ENCODE peak calls at places on chromosomes 16 and 17, in ten cellular contexts. S is foreskin keratinocyte; F is Right ventricle myocardium superior; B is CD8-positive, alpha-beta T cell; R is PC-3; Y is effector memory CD8-positive, alpha-beta T cell; J is heart left ventricle; A is activated T-helper 17 cell treated with anti-CD3 and anti-CD28 coated beads, Interleukin-2, amount 50 U/mL, for 72 hours; H is memory B cell; T is GM23338. O is an unnamed sample.

GRCh38 chr16:4651842-4652241 is 27.2 kb downstream of the MGRN1 start:
- ATAC-seq in S (no peak), F (no peak), B (no peak), R (no peak), Y (no peak), J (no peak), A (no peak), H (peak), T (no peak), O (no peak)

GRCh38 chr17:75950850-75951554 is 10.2 kb upstream of the FBF1 start:
- ATAC-seq in S (no peak), F (no peak), B (no peak), R (no peak), Y (no peak), J (no peak), A (no peak), H (no peak), T (no peak), O (no peak)

GRCh38 chr17:27593232-27593856 is 37.6 kb upstream of the LGALS9 start:
- ATAC-seq in S (no peak), F (no peak), B (no peak), R (no peak), Y (no peak), J (no peak), A (no peak), H (no peak), T (peak), O (no peak)

GRCh38 chr17:72185571-72185970 is 64.8 kb downstream of the SOX9 start:
- ATAC-seq in S (no peak), F (peak), B (no peak), R (no peak), Y (no peak), J (peak), A (no peak), H (no peak), T (no peak), O (no peak)

GRCh38 chr17:62062313-62062712 is 2.8 kb downstream of the MED13 start:
- ATAC-seq in S (no peak), F (no peak), B (no peak), R (no peak), Y (no peak), J (no peak), A (no peak), H (no peak), T (no peak), O (no peak)

GRCh38 chr17:79114455-79115301 is 40.1 kb downstream of the ENGASE start:
- ATAC-seq in S (peak), F (peak), B (no peak), R (peak), Y (no peak), J (peak), A (no peak), H (no peak), T (peak), O (no peak)

GRCh38 chr16:87815567-87815966 is 49.8 kb upstream of the KLHDC4 start:
- ATAC-seq in S (no peak), F (no peak), B (no peak), R (no peak), Y (no peak), J (no peak), A (no peak), H (no peak), T (no peak), O (no peak)

GRCh38 chr17:79752175-79752574 is 21.4 kb downstream of the ENPP7 start:
- ATAC-seq in S (no peak), F (no peak), B (peak), R (no peak), Y (no peak), J (no peak), A (peak), H (peak), T (no peak), O (peak)

GRCh38 chr17:76368545-76368944 is 14.8 kb upstream of the PRPSAP1 start:
- ATAC-seq in S (no peak), F (no peak), B (no peak), R (no peak), Y (no peak), J (no peak), A (no peak), H (no peak), T (peak), O (no peak)

GRCh38 chr16:28062261-28063046 is 1.1 kb downstream of the GSG1L start:
- ATAC-seq in S (no peak), F (no peak), B (no peak), R (no peak), Y (no peak), J (no peak), A (no peak), H (no peak), T (peak), O (no peak)

GRCh38 chr17:83155128-83156081 is 76.0 kb downstream of the METRNL start:
- ATAC-seq in S (no peak), F (peak), B (no peak), R (no peak), Y (peak), J (peak), A (peak), H (no peak), T (no peak), O (peak)

O was measured in activated CD4-positive, CD25-positive, alpha-beta regulatory T cell treated with anti-CD3 and anti-CD28 coated beads, Interleukin-2, amount 50 U/mL, for 24 hours.